ENCODE peak calls at places on chromosomes 11 and 22, in ten cellular contexts. Z, B, X, M, Q, N, F, C, Y and A are unnamed samples.

GRCh38 chr22:37979782-37980181 is 4.6 kb downstream of the SOX10 start:
- DNase-seq in F (no peak), X (no peak), B (peak), N (no peak), C (no peak), Z (no peak), M (no peak), Y (no peak), Q (no peak), A (no peak)

GRCh38 chr11:102347526-102348331 is 715 bp downstream of the BIRC2 start:
- DNase-seq in Q (peak), F (peak), B (peak), Z (peak), M (peak), X (no peak), C (peak), Y (no peak), N (no peak), A (peak)

GRCh38 chr11:115220423-115220822 is 283.8 kb downstream of the CADM1 start:
- DNase-seq in N (no peak), M (no peak), Y (no peak), C (no peak), B (no peak), X (no peak), Z (no peak), F (no peak), Q (no peak), A (no peak)

GRCh38 chr11:88175707-88176066 is 444 bp upstream of the RAB38 start:
- DNase-seq in Q (no peak), C (peak), Z (peak), N (no peak), F (no peak), Y (no peak), B (peak), X (no peak), M (no peak), A (no peak)

GRCh38 chr11:27392715-27393114 is 29.7 kb upstream of the CCDC34 start:
- DNase-seq in F (no peak), M (no peak), Z (peak), B (peak), Y (no peak), Q (peak), C (peak), N (no peak), X (peak), A (no peak)

GRCh38 chr11:70948855-70949551 is 303.4 kb downstream of the SHANK2 start:
- DNase-seq in Z (no peak), F (no peak), X (no peak), C (no peak), N (no peak), Y (no peak), B (no peak), Q (peak), M (no peak), A (peak)

GRCh38 chr11:16603890-16604783 is 134.3 kb upstream of the C11orf58 start:
- DNase-seq in Z (peak), F (peak), X (no peak), M (peak), N (peak), Y (no peak), Q (peak), C (peak), B (peak), A (peak)

GRCh38 chr22:22038178-22038880 is 55.7 kb upstream of the TOP3B start:
- DNase-seq in B (no peak), N (no peak), M (no peak), C (no peak), F (no peak), Z (no peak), X (no peak), Q (no peak), Y (no peak), A (no peak)

GRCh38 chr11:70029115-70029830 is 48.8 kb upstream of the ANO1 start:
- DNase-seq in Z (peak), Q (no peak), X (no peak), Y (no peak), C (no peak), N (no peak), B (no peak), F (no peak), M (no peak), A (no peak)

GRCh38 chr11:101436511-101437142 is 147.2 kb downstream of the TRPC6 start:
- DNase-seq in M (peak), N (no peak), Y (no peak), X (peak), F (peak), Q (peak), B (peak), Z (peak), C (peak), A (peak)

GRCh38 chr11:125568970-125569912 is at the start of gene EI24:
- DNase-seq in C (peak), Q (peak), B (peak), N (peak), M (peak), Y (peak), X (peak), Z (peak), F (peak), A (peak)
- H3K4me3 ChIP-seq in C (peak), Q (peak), B (peak), N (peak), M (peak), Y (peak), X (peak), Z (peak), F (peak), A (peak)

GRCh38 chr11:78798567-78799170 is 224.0 kb upstream of the NARS2 start:
- DNase-seq in B (peak), F (peak), Z (peak), C (peak), Q (peak), X (peak), M (peak), Y (no peak), N (peak), A (peak)

GRCh38 chr11:78802058-78802633 is 227.5 kb upstream of the NARS2 start:
- DNase-seq in X (no peak), N (no peak), C (no peak), B (peak), M (no peak), F (no peak), Q (no peak), Z (peak), Y (no peak), A (no peak)

GRCh38 chr11:78800756-78801155 is 226.1 kb upstream of the NARS2 start:
- DNase-seq in Z (no peak), M (no peak), C (peak), B (no peak), Y (no peak), N (no peak), Q (no peak), F (no peak), X (no peak), A (no peak)

GRCh38 chr11:78800089-78800690 is 225.5 kb upstream of the NARS2 start:
- DNase-seq in N (no peak), Z (no peak), C (no peak), X (no peak), B (peak), M (no peak), Q (peak), Y (no peak), F (no peak), A (no peak)

DNA sequence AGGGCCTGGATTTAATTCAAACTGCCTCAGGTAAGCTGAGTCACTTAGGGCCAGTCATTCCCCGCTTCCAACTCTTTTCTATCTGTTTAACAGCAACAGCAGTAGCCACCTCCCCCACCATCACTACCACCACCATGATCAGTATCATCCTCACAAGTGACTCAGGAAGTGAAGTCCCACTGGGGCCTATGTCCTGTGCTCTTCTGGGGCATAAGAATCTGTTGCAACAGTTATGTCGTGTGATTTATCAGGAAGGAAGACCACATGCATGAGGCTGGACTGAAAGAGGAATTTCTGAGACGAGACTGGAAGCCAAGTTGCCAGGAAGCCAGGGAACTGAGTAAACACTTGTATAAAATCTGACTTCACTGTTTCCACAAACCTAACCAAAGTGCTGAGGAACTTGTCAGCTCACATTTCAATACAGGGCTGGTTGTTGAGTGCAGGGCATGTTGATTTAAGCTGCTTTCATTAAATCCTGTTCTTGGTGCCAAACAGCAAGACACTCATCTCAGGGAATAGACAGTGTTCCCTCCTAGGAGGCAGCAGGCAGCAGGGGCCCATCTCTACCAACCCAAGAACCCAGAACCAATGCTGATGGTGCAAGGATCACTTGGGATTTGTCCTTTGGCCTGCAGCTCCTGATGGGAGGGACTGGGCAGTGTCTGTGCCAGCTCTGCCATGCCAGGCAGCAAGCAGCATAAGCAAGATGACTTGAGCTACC is 226.7 kb upstream of the NARS2 start:
- DNase-seq in B (no peak), Y (no peak), N (no peak), F (no peak), C (peak), Q (peak), Z (no peak), X (peak), M (peak), A (no peak)
- H3K27ac ChIP-seq in B (no peak), Y (no peak), N (peak), F (peak), C (peak), Q (no peak), Z (peak), X (peak), M (peak), A (peak)

DNA sequence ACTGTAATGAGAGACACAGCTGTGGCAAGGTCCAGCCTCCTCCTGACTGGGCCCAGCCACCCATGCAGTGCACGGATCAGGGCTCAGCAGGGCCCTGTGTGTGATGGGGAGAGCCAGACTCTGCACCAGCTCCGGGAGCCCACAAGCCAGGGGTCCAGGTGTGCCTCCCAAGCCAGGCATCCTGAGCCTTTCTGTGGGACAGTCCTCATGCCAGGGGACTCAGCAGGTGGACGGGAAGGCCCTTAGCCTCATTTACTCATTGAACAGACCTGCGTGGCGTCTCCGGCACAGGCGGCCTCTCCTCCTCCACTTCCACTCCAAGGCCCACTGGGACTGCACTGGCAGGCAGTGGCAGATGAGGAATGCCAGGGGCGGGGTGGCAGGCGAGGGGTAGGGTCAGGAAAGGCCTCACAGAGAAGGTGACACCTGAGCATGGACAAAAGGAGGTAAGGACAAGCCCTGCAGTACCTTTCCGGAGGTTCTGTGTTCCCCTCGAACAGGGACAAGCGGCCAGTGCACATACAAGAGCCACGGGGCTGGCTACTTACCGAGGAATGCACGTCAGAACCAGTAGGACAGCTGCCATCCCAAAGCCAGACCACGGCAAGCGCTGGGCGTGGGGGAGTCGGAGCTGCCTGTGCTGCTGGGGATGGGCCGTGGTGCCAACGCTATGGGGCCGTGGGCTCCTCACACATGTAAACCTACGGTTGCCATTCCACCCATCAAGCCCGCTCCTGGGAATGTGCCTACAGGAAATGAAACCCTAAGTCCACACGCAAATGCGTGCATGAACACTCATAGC is 52.7 kb downstream of the IGF2 start:
- DNase-seq in B (no peak), Q (no peak), F (no peak), C (no peak), X (no peak), Y (peak), Z (no peak), M (no peak), N (no peak), A (no peak)
- H3K4me3 ChIP-seq in B (no peak), Q (no peak), F (no peak), C (no peak), X (no peak), Y (no peak), Z (no peak), M (no peak), N (no peak), A (no peak)

GRCh38 chr11:122317337-122317736 is 201.3 kb upstream of the BLID start:
- DNase-seq in Q (peak), Z (no peak), M (no peak), X (no peak), C (peak), F (no peak), Y (no peak), N (no peak), B (no peak), A (no peak)

GRCh38 chr11:122323754-122324421 is 207.9 kb upstream of the BLID start:
- DNase-seq in Q (no peak), F (no peak), N (no peak), B (no peak), Y (no peak), C (no peak), Z (no peak), M (no peak), X (no peak), A (no peak)

GRCh38 chr11:122322369-122322768 is 206.4 kb upstream of the BLID start:
- DNase-seq in B (no peak), X (peak), Q (no peak), N (no peak), C (peak), M (no peak), F (no peak), Z (no peak), Y (no peak), A (no peak)

GRCh38 chr11:122319011-122319410 is 203.0 kb upstream of the BLID start:
- DNase-seq in Q (no peak), N (no peak), Y (no peak), B (no peak), F (no peak), X (no peak), M (no peak), Z (no peak), C (no peak), A (no peak)

DNA sequence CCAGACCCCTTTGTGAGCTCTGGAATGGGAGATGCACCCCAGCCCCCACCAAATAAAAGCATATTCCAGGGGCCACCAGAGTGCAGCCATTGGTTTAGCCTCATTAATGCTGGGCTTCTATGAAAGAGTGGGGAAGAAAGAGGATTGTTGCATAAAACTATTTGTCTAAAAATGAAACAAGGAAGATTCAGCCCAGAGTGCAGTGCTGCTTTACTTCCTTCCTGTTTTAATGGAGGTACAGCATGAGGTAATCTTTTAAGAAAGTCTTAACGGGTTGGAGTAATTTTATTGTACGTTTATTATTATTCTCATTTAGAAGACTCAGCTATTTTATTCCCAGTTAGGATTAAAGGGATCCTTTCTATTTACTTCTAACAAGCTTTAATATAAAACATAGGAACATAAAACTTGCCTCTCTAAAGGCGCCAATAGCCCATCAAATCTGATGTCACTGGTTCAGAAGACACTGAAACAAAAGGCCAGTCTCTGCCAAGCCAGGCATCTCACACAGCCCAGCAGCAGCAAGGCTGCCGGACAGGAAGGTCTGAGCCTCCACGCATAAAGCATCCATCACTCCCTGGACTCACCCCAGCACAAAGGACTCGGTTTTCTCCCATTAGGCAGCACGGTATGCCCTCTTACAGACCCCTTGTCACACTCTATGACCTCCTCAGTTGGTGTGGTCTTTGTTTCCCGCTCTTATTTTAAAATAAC is 204.0 kb upstream of the BLID start:
- DNase-seq in C (no peak), Q (peak), Z (no peak), F (no peak), B (peak), N (no peak), X (no peak), Y (no peak), M (no peak), A (no peak)
- H3K27ac ChIP-seq in C (no peak), Q (no peak), Z (no peak), F (no peak), B (no peak), N (peak), X (no peak), Y (no peak), M (no peak), A (no peak)

GRCh38 chr11:34111722-34112270 is 6.4 kb downstream of the NAT10 start:
- DNase-seq in Q (no peak), B (no peak), Z (peak), Y (no peak), F (no peak), N (no peak), C (no peak), M (no peak), X (no peak), A (no peak)

GRCh38 chr11:34105079-34105956 is at the start of gene NAT10:
- DNase-seq in Y (peak), Z (peak), X (peak), Q (peak), F (peak), B (peak), M (peak), N (peak), C (peak), A (peak)

GRCh38 chr11:34104680-34105078 is 750 bp upstream of the NAT10 start:
- DNase-seq in C (peak), F (no peak), Q (no peak), X (no peak), N (no peak), B (no peak), Z (no peak), M (no peak), Y (no peak), A (no peak)

GRCh38 chr11:34105957-34106504 is 602 bp downstream of the NAT10 start:
- DNase-seq in Q (no peak), M (no peak), X (no peak), B (no peak), Y (no peak), N (no peak), Z (no peak), C (peak), F (no peak), A (no peak)
- H3K4me3 ChIP-seq in Q (peak), M (peak), X (peak), B (peak), Y (peak), N (peak), Z (peak), C (peak), F (peak), A (peak)